ENCODE peak calls at places on chromosomes 16 and 17, in eight cellular contexts. One of them, this sample, is unnamed. For H3K4me1 and H3K36me3, the result is how much of the 10 kb centered on the place peaks cover.

GRCh38 chr17:5500247-5500803 is 14.0 kb downstream of the MIS12 start:
- DNase-seq in upper lobe of right lung: no peak
- DNase-seq in tibial artery: no peak
- DNase-seq in HAP-1: no peak
- DNase-seq in heart left ventricle: no peak
- DNase-seq in aorta: no peak
- DNase-seq in IMR-90: peak
- DNase-seq in NT2/D1: no peak
- DNase-seq in this sample: no peak

GRCh38 chr17:2784864-2785263 is 11.4 kb upstream of the RAP1GAP2 start:
- DNase-seq in upper lobe of right lung: no peak
- DNase-seq in heart left ventricle: no peak
- DNase-seq in tibial artery: no peak
- DNase-seq in IMR-90: no peak
- DNase-seq in HAP-1: no peak
- DNase-seq in aorta: no peak
- DNase-seq in NT2/D1: no peak
- DNase-seq in this sample: no peak

GRCh38 chr17:29933379-29933778 is 3.4 kb upstream of the SSH2 start:
- DNase-seq in HAP-1: no peak
- DNase-seq in tibial artery: no peak
- DNase-seq in aorta: no peak
- DNase-seq in IMR-90: peak
- DNase-seq in NT2/D1: no peak
- DNase-seq in upper lobe of right lung: no peak
- DNase-seq in heart left ventricle: no peak
- DNase-seq in this sample: no peak

GRCh38 chr16:4846503-4846900 is 586 bp downstream of the GLYR1 start:
- DNase-seq in heart left ventricle: no peak
- DNase-seq in NT2/D1: no peak
- DNase-seq in upper lobe of right lung: peak
- DNase-seq in HAP-1: peak
- DNase-seq in tibial artery: peak
- DNase-seq in IMR-90: peak
- DNase-seq in aorta: peak
- DNase-seq in this sample: peak

GRCh38 chr16:27431773-27432599 is 30.0 kb downstream of the IL21R start:
- DNase-seq in IMR-90: peak
- DNase-seq in tibial artery: no peak
- DNase-seq in aorta: peak
- DNase-seq in upper lobe of right lung: peak
- DNase-seq in HAP-1: no peak
- DNase-seq in NT2/D1: no peak
- DNase-seq in heart left ventricle: peak
- DNase-seq in this sample: peak

GRCh38 chr16:57245472-57246113 is 534 bp downstream of the ARL2BP start:
- DNase-seq in heart left ventricle: peak
- DNase-seq in upper lobe of right lung: peak
- DNase-seq in IMR-90: no peak
- DNase-seq in tibial artery: peak
- DNase-seq in aorta: no peak
- DNase-seq in NT2/D1: no peak
- DNase-seq in HAP-1: no peak
- DNase-seq in this sample: no peak

GRCh38 chr17:38606646-38607611 is 1.2 kb upstream of the SRCIN1 start:
- DNase-seq in HAP-1: no peak
- DNase-seq in tibial artery: no peak
- DNase-seq in upper lobe of right lung: no peak
- DNase-seq in NT2/D1: no peak
- DNase-seq in aorta: no peak
- DNase-seq in heart left ventricle: peak
- DNase-seq in IMR-90: no peak
- DNase-seq in this sample: no peak

GRCh38 chr16:67161595-67162058 is 1.9 kb downstream of the FBXL8 start:
- DNase-seq in tibial artery: no peak
- DNase-seq in upper lobe of right lung: no peak
- DNase-seq in heart left ventricle: peak
- DNase-seq in aorta: no peak
- DNase-seq in NT2/D1: no peak
- DNase-seq in IMR-90: no peak
- DNase-seq in HAP-1: no peak
- DNase-seq in this sample: no peak

GRCh38 chr16:58032710-58033293 is 7.2 kb downstream of the MMP15 start:
- DNase-seq in upper lobe of right lung: peak
- DNase-seq in tibial artery: no peak
- DNase-seq in heart left ventricle: peak
- DNase-seq in HAP-1: no peak
- DNase-seq in aorta: no peak
- DNase-seq in IMR-90: no peak
- DNase-seq in NT2/D1: no peak
- DNase-seq in this sample: no peak

GRCh38 chr16:25045696-25046381 is 30.7 kb upstream of the ARHGAP17 start:
- DNase-seq in IMR-90: peak
- DNase-seq in heart left ventricle: no peak
- DNase-seq in NT2/D1: no peak
- DNase-seq in HAP-1: no peak
- DNase-seq in aorta: no peak
- DNase-seq in tibial artery: no peak
- DNase-seq in upper lobe of right lung: no peak
- DNase-seq in this sample: no peak

GRCh38 chr16:83458612-83459011 is 349.2 kb upstream of the HSBP1 start:
- DNase-seq in NT2/D1: no peak
- DNase-seq in IMR-90: peak
- DNase-seq in tibial artery: no peak
- DNase-seq in upper lobe of right lung: no peak
- DNase-seq in HAP-1: no peak
- DNase-seq in heart left ventricle: no peak
- DNase-seq in aorta: no peak
- DNase-seq in this sample: no peak

GRCh38 chr17:50348522-50349240 is 2.8 kb downstream of the XYLT2 start:
- DNase-seq in tibial artery: no peak
- DNase-seq in aorta: peak
- DNase-seq in HAP-1: no peak
- DNase-seq in IMR-90: peak
- DNase-seq in NT2/D1: no peak
- DNase-seq in heart left ventricle: no peak
- DNase-seq in upper lobe of right lung: peak
- DNase-seq in this sample: no peak

GRCh38 chr17:45308016-45308365 is 8.8 kb downstream of the MAP3K14 start:
- DNase-seq in HAP-1: no peak
- DNase-seq in aorta: no peak
- DNase-seq in tibial artery: no peak
- DNase-seq in heart left ventricle: no peak
- DNase-seq in NT2/D1: no peak
- DNase-seq in IMR-90: no peak
- DNase-seq in upper lobe of right lung: no peak
- DNase-seq in this sample: no peak
- H3K4me1 ChIP-seq in HAP-1: under half
- H3K4me1 ChIP-seq in aorta: under half
- H3K4me1 ChIP-seq in tibial artery: half or more
- H3K4me1 ChIP-seq in heart left ventricle: half or more
- H3K4me1 ChIP-seq in NT2/D1: under half
- H3K4me1 ChIP-seq in IMR-90: under half
- H3K4me1 ChIP-seq in upper lobe of right lung: half or more
- H3K4me1 ChIP-seq in this sample: under half

GRCh38 chr16:87839542-87840461 is 29.5 kb downstream of the SLC7A5 start:
- DNase-seq in upper lobe of right lung: no peak
- DNase-seq in HAP-1: no peak
- DNase-seq in aorta: no peak
- DNase-seq in tibial artery: no peak
- DNase-seq in IMR-90: no peak
- DNase-seq in NT2/D1: no peak
- DNase-seq in heart left ventricle: no peak
- DNase-seq in this sample: no peak
- H3K36me3 ChIP-seq in upper lobe of right lung: under half
- H3K36me3 ChIP-seq in HAP-1: half or more
- H3K36me3 ChIP-seq in aorta: under half
- H3K36me3 ChIP-seq in tibial artery: under half
- H3K36me3 ChIP-seq in IMR-90: half or more
- H3K36me3 ChIP-seq in NT2/D1: half or more
- H3K36me3 ChIP-seq in heart left ventricle: under half
- H3K36me3 ChIP-seq in this sample: under half

GRCh38 chr16:87123356-87124001 is 193.7 kb downstream of the C16orf95 start:
- DNase-seq in aorta: no peak
- DNase-seq in NT2/D1: no peak
- DNase-seq in heart left ventricle: no peak
- DNase-seq in HAP-1: no peak
- DNase-seq in upper lobe of right lung: no peak
- DNase-seq in IMR-90: no peak
- DNase-seq in tibial artery: no peak
- DNase-seq in this sample: no peak

GRCh38 chr16:87127061-87127765 is 190.0 kb downstream of the C16orf95 start:
- DNase-seq in HAP-1: no peak
- DNase-seq in IMR-90: peak
- DNase-seq in upper lobe of right lung: no peak
- DNase-seq in heart left ventricle: peak
- DNase-seq in NT2/D1: no peak
- DNase-seq in tibial artery: no peak
- DNase-seq in aorta: peak
- DNase-seq in this sample: no peak

GRCh38 chr16:87127766-87128147 is 189.4 kb downstream of the C16orf95 start:
- DNase-seq in heart left ventricle: no peak
- DNase-seq in aorta: no peak
- DNase-seq in upper lobe of right lung: no peak
- DNase-seq in IMR-90: no peak
- DNase-seq in tibial artery: no peak
- DNase-seq in HAP-1: no peak
- DNase-seq in NT2/D1: no peak
- DNase-seq in this sample: no peak

GRCh38 chr16:87126403-87127025 is 190.7 kb downstream of the C16orf95 start:
- DNase-seq in heart left ventricle: no peak
- DNase-seq in IMR-90: no peak
- DNase-seq in upper lobe of right lung: no peak
- DNase-seq in aorta: no peak
- DNase-seq in HAP-1: no peak
- DNase-seq in tibial artery: no peak
- DNase-seq in NT2/D1: no peak
- DNase-seq in this sample: no peak

DNA sequence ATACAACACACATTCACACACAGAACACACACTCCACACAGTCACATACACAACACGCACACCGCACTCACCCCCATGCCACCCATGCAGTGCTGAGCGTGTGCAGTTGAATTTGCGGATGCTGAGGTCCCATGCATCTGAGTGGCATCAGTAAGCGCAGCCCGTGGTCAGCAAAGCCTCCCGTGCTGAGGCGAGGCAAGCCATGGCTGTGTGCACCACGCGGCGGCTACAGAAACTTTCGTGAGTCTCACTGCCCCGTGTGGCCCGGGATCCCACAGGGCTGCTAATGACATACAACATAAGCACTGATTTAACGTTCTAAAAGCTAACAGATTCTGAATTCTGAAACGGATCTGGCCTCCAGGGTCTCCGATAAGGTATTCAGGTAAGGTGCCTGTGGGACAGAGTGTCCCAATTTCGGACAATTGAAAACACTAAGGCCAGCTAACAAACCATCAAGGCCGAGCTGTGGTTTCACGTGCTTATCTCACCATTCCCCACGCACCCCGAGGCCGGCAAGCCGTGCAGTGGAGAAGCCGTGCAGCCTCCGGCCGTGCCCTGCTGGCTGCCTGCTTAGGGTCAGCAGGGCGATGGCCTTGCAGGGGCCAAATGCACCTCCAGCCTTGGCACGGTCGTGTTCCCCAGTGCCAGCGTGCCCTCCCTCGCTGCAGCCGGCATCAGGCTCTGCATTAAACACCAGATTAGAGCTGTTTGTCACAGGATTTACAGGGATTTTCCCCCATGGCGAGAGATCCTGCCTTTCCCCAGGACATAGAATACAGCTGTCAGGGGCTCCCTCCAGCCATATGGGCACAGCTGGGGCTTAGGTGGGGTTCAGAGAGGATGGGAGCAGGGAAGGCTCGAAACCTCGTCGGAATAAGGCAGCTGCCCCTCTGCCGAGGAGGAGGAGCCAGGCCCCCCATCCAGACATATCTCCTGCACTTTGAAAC is 191.7 kb downstream of the C16orf95 start:
- DNase-seq in aorta: no peak
- DNase-seq in upper lobe of right lung: no peak
- DNase-seq in heart left ventricle: peak
- DNase-seq in HAP-1: no peak
- DNase-seq in tibial artery: no peak
- DNase-seq in NT2/D1: no peak
- DNase-seq in IMR-90: no peak
- DNase-seq in this sample: no peak
- H3K4me1 ChIP-seq in aorta: under half
- H3K4me1 ChIP-seq in upper lobe of right lung: under half
- H3K4me1 ChIP-seq in heart left ventricle: under half
- H3K4me1 ChIP-seq in HAP-1: under half
- H3K4me1 ChIP-seq in tibial artery: under half
- H3K4me1 ChIP-seq in NT2/D1: under half
- H3K4me1 ChIP-seq in IMR-90: under half
- H3K4me1 ChIP-seq in this sample: under half

DNA sequence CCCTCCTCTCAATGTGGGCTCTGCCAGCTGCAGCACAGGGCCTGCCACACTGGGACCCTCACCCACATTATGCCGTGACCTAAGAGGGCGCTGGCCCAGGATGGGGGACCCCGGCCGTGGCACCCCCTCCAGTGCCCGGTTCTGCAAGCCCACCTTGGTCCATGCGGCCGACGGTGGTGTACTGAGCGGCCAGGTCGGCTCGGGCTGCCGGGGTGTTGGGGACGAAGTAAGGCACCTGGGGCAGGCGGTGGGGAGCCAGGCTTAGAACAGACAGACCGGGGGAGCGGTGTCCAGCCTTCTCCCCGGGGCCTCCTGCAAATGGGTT is 6.5 kb downstream of the SGSH start:
- DNase-seq in IMR-90: no peak
- DNase-seq in aorta: no peak
- DNase-seq in upper lobe of right lung: no peak
- DNase-seq in NT2/D1: no peak
- DNase-seq in heart left ventricle: peak
- DNase-seq in HAP-1: no peak
- DNase-seq in tibial artery: no peak
- DNase-seq in this sample: no peak
- H3K36me3 ChIP-seq in IMR-90: half or more
- H3K36me3 ChIP-seq in aorta: under half
- H3K36me3 ChIP-seq in upper lobe of right lung: half or more
- H3K36me3 ChIP-seq in NT2/D1: half or more
- H3K36me3 ChIP-seq in heart left ventricle: half or more
- H3K36me3 ChIP-seq in HAP-1: half or more
- H3K36me3 ChIP-seq in tibial artery: half or more
- H3K36me3 ChIP-seq in this sample: under half

This sample was measured in right atrium auricular region.